ENCODE peak calls at places on chromosomes 6 and 20, in nine cellular contexts. D is mucosa of descending colon, H is SK-N-SH, U is A673, I is fibroblast of lung, G is endodermal cell, V is tibial nerve, L is hepatocyte, O is K562. E is an unnamed sample. For H3K36me3, the result is how much of the 10 kb centered on the place peaks cover.

GRCh38 chr6:14658030-14658429 is 540.5 kb downstream of the CD83 start:
- DNase-seq in D (no peak), H (no peak), U (no peak), I (no peak), G (no peak), V (no peak), L (no peak), O (no peak), E (no peak)

GRCh38 chr6:56914791-56915658 is 39.9 kb upstream of the BEND6 start:
- DNase-seq in D (no peak), H (peak), U (no peak), I (no peak), G (no peak), V (no peak), L (no peak), O (no peak), E (no peak)

GRCh38 chr6:143248359-143248758 is 187.7 kb downstream of the AIG1 start:
- DNase-seq in D (no peak), H (no peak), U (no peak), I (no peak), G (no peak), V (no peak), L (no peak), O (no peak), E (no peak)

GRCh38 chr6:123802697-123803455 is 789 bp upstream of the NKAIN2 start:
- DNase-seq in D (peak), H (peak), U (peak), I (peak), G (peak), V (peak), L (peak), O (peak), E (peak)

GRCh38 chr20:4021905-4022304 is 6.5 kb upstream of the RNF24 start:
- DNase-seq in D (no peak), H (no peak), U (no peak), I (peak), G (no peak), V (no peak), L (no peak), O (no peak), E (no peak)

GRCh38 chr6:28710466-28711191 is 184.9 kb downstream of the GPX5 start:
- DNase-seq in D (no peak), H (no peak), U (peak), I (peak), G (peak), V (no peak), L (peak), O (peak), E (peak)

GRCh38 chr6:40965046-40965445 is 74.0 kb downstream of the UNC5CL start:
- DNase-seq in D (no peak), H (no peak), U (peak), I (no peak), G (no peak), V (no peak), L (no peak), O (no peak), E (no peak)

GRCh38 chr6:26194774-26195375 is 107.6 kb downstream of the HFE start:
- DNase-seq in D (no peak), H (no peak), U (no peak), I (peak), G (no peak), V (no peak), L (no peak), O (no peak), E (no peak)

GRCh38 chr20:3847419-3847940 is 846 bp downstream of the MAVS start:
- DNase-seq in D (no peak), H (no peak), U (no peak), I (peak), G (no peak), V (no peak), L (no peak), O (no peak), E (no peak)

GRCh38 chr6:40996591-40997247 is 42.3 kb downstream of the UNC5CL start:
- DNase-seq in D (no peak), H (no peak), U (no peak), I (peak), G (peak), V (no peak), L (peak), O (peak), E (peak)

GRCh38 chr6:125988280-125988679 is 1.9 kb downstream of the TRMT11 start:
- DNase-seq in D (no peak), H (no peak), U (no peak), I (no peak), G (no peak), V (no peak), L (no peak), O (no peak), E (no peak)

GRCh38 chr20:22462975-22463914 is 121.1 kb downstream of the FOXA2 start:
- DNase-seq in D (no peak), H (no peak), U (no peak), I (no peak), G (no peak), V (no peak), L (no peak), O (no peak), E (peak)

GRCh38 chr6:150036081-150036480 is 10.7 kb upstream of the RAET1L start:
- DNase-seq in D (no peak), H (no peak), U (no peak), I (no peak), G (peak), V (no peak), L (no peak), O (no peak), E (no peak)

GRCh38 chr20:44134897-44135810 is 51.8 kb downstream of the JPH2 start:
- DNase-seq in D (no peak), H (peak), U (no peak), I (no peak), G (no peak), V (no peak), L (no peak), O (no peak), E (no peak)

GRCh38 chr6:92762414-92763374 is 656.7 kb downstream of the EPHA7 start:
- DNase-seq in D (no peak), H (no peak), U (no peak), I (peak), G (no peak), V (no peak), L (no peak), O (no peak), E (peak)

GRCh38 chr6:57324538-57324937 is 7.1 kb downstream of the PRIM2 start:
- DNase-seq in D (no peak), H (no peak), U (peak), I (peak), G (no peak), V (no peak), L (no peak), O (peak), E (peak)

GRCh38 chr6:131381694-131382093 is 191.3 kb upstream of the ARG1 start:
- DNase-seq in D (no peak), H (no peak), U (no peak), I (peak), G (no peak), V (no peak), L (no peak), O (no peak), E (no peak)

GRCh38 chr6:130452336-130452735 is 86.5 kb downstream of the TMEM200A start:
- DNase-seq in D (no peak), H (no peak), U (no peak), I (no peak), G (no peak), V (no peak), L (no peak), O (no peak), E (no peak)

GRCh38 chr20:45833883-45834796 is 541 bp downstream of the SNX21 start:
- DNase-seq in D (peak), H (peak), U (peak), I (peak), G (peak), V (peak), L (peak), O (peak), E (no peak)

GRCh38 chr6:45554596-45554995 is 176.9 kb upstream of the SUPT3H start:
- DNase-seq in D (no peak), H (no peak), U (peak), I (no peak), G (no peak), V (no peak), L (no peak), O (no peak), E (no peak)

GRCh38 chr20:13340088-13340487 is 119.0 kb downstream of the ISM1 start:
- DNase-seq in D (no peak), H (no peak), U (no peak), I (no peak), G (no peak), V (no peak), L (no peak), O (no peak), E (peak)

GRCh38 chr6:37838209-37838921 is 18.8 kb downstream of the ZFAND3 start:
- DNase-seq in D (no peak), H (no peak), U (no peak), I (peak), G (no peak), V (no peak), L (no peak), O (no peak), E (no peak)

GRCh38 chr6:136059308-136059707 is 190.8 kb downstream of the MTFR2 start:
- DNase-seq in D (no peak), H (no peak), U (peak), I (no peak), G (no peak), V (no peak), L (no peak), O (no peak), E (no peak)

GRCh38 chr6:37512400-37512958 is 12.8 kb upstream of the CCDC167 start:
- DNase-seq in D (no peak), H (no peak), U (no peak), I (no peak), G (peak), V (no peak), L (no peak), O (no peak), E (no peak)

GRCh38 chr6:42013134-42013516 is 37.2 kb upstream of the TAF8 start:
- DNase-seq in D (no peak), H (no peak), U (no peak), I (no peak), G (no peak), V (no peak), L (no peak), O (no peak), E (peak)
- TF ChIP-seq CTCF in D (no peak), H (no peak), U (no peak), I (no peak), G (no peak), V (no peak), L (no peak), O (no peak), E (no peak)

GRCh38 chr6:134256862-134257261 is 61.0 kb downstream of the SGK1 start:
- DNase-seq in D (no peak), H (no peak), U (no peak), I (no peak), G (peak), V (no peak), L (no peak), O (no peak), E (no peak)
- H3K36me3 ChIP-seq in D (under half), H (under half), U (under half), I (under half), G (under half), V (under half), L (under half), O (under half), E (under half)

GRCh38 chr6:31676904-31677303 is 4.0 kb downstream of the LY6G5C start:
- DNase-seq in D (no peak), H (no peak), U (no peak), I (no peak), G (no peak), V (no peak), L (no peak), O (no peak), E (peak)

GRCh38 chr6:31680841-31681671 is at the start of gene LY6G5C:
- DNase-seq in D (peak), H (peak), U (peak), I (peak), G (peak), V (peak), L (peak), O (peak), E (peak)

GRCh38 chr6:31676322-31676903 is 4.5 kb downstream of the LY6G5C start:
- DNase-seq in D (no peak), H (no peak), U (no peak), I (no peak), G (no peak), V (no peak), L (no peak), O (no peak), E (no peak)

GRCh38 chr6:31677955-31678354 is 2.9 kb downstream of the LY6G5C start:
- DNase-seq in D (no peak), H (no peak), U (no peak), I (no peak), G (no peak), V (no peak), L (no peak), O (no peak), E (no peak)

DNA sequence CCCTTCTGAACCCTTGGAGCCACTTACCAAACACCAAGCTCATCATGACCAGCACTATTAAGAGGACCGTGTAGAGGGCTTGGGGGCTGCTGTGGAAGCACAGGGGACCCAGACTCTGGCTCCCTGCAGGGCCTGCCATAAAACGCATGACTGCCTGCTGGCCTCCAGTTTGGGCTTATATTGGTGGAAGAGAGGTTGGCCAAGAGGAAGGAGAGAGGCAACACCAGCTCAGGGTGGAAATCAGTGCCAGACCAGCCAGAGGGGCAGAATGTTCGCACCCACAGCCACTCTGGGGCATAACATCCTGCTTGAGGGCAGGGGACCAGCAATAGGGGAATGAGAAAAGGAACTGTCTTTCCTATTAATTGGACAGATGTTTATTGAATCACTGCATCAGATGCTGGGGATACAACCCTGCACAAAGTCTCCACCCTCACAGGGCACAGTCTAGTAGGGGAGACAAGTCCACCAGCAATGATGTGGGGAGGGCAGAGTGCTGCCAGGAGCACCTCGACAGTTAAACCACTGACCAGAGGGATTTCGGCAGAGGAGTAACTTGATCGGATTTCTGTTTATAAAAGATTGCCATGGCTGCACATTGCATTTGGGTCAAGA is 534 bp downstream of the LY6G5C start:
- DNase-seq in D (no peak), H (no peak), U (no peak), I (no peak), G (no peak), V (no peak), L (no peak), O (no peak), E (no peak)
- H3K4me3 ChIP-seq in D (no peak), H (no peak), U (peak), I (no peak), G (no peak), V (peak), L (no peak), O (no peak), E (no peak)

GRCh38 chr20:11271319-11271718 is 597.5 kb upstream of the JAG1 start:
- DNase-seq in D (no peak), H (peak), U (no peak), I (no peak), G (peak), V (no peak), L (no peak), O (no peak), E (no peak)
- TF ChIP-seq CTCF in D (no peak), H (peak), U (no peak), I (no peak), G (peak), V (no peak), L (no peak), O (no peak), E (no peak)

DNA sequence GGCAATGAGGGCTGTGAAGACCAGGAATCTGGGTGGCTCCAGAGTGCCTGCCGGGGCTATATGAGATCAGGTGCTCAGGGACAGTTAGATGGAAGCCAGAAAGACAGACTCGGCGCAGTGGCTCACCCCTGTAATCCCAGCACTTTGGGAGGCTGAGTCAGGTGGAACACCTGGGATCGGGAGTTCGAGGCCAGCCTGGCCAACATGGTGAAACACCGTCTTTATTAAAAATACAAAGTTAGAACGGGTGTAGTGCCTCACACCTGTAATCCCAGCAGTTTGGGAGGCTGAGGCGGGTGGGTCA is 43.4 kb downstream of the BCAS4 start:
- DNase-seq in D (no peak), H (no peak), U (no peak), I (no peak), G (no peak), V (no peak), L (no peak), O (no peak), E (no peak)
- H3K36me3 ChIP-seq in D (under half), H (under half), U (under half), I (under half), G (under half), V (under half), L (under half), O (under half), E (under half)

GRCh38 chr6:145112711-145113148 is 622.6 kb downstream of the EPM2A start:
- DNase-seq in D (no peak), H (no peak), U (no peak), I (no peak), G (no peak), V (no peak), L (no peak), O (no peak), E (peak)

GRCh38 chr6:145115638-145116037 is 619.7 kb downstream of the EPM2A start:
- DNase-seq in D (no peak), H (no peak), U (no peak), I (no peak), G (no peak), V (no peak), L (no peak), O (no peak), E (no peak)

GRCh38 chr6:145110109-145110508 is 625.2 kb downstream of the EPM2A start:
- DNase-seq in D (no peak), H (no peak), U (no peak), I (no peak), G (no peak), V (no peak), L (no peak), O (no peak), E (peak)
- H3K4me3 ChIP-seq in D (no peak), H (no peak), U (no peak), I (no peak), G (no peak), V (no peak), L (no peak), O (no peak), E (no peak)

E was measured in bronchial epithelial cell.